ENCODE peak calls at places on chromosomes 7 and 10, in nine cellular contexts. X is BJ, O is tibial artery, F is PC-3, I is fibroblast of lung, J is neural progenitor cell, S is lung, C is retinal pigment epithelial cell, Q is Caco-2. G is an unnamed sample.
A peak's percentile ranks its signal among the peaks of the same experiment; 100 is the strongest.

GRCh38 chr10:47175181-47176080 is 124.6 kb upstream of the GDF10 start:
- DNase-seq in S (no peak), J (peak; percentile 80), C (peak; percentile 8), O (peak; percentile 58), F (no peak), Q (no peak), I (no peak), X (no peak), G (no peak)

GRCh38 chr7:26624431-26624830 is 240.0 kb downstream of the SKAP2 start:
- DNase-seq in X (no peak), Q (no peak), J (no peak), O (no peak), I (no peak), S (no peak), C (no peak), F (no peak), G (no peak)

GRCh38 chr7:97016392-97017196 is 8.0 kb downstream of the DLX5 start:
- DNase-seq in S (no peak), O (no peak), J (peak; percentile 85), Q (peak; percentile 53), C (no peak), X (no peak), I (no peak), F (peak; percentile 30), G (no peak)

GRCh38 chr7:7709263-7709662 is 9.1 kb downstream of the RPA3 start:
- DNase-seq in J (peak; percentile 58), X (no peak), O (no peak), S (no peak), C (no peak), Q (peak; percentile 7), F (no peak), I (no peak), G (no peak)

GRCh38 chr7:20542594-20542993 is 72.9 kb upstream of the ABCB5 start:
- DNase-seq in X (peak; percentile 3), O (no peak), Q (no peak), S (no peak), C (no peak), J (no peak), F (peak; percentile 78), I (peak; percentile 40), G (peak; percentile 18)

GRCh38 chr7:8005279-8005678 is 36.7 kb downstream of the GLCCI1 start:
- DNase-seq in O (no peak), Q (no peak), I (no peak), F (no peak), S (no peak), X (no peak), J (no peak), C (no peak), G (no peak)

GRCh38 chr7:141974831-141975230 is 1.3 kb upstream of the TAS2R38 start:
- DNase-seq in Q (peak; percentile 55), O (no peak), X (no peak), J (peak; percentile 44), F (peak; percentile 52), I (no peak), C (no peak), S (no peak), G (peak; percentile 21)

GRCh38 chr7:138666385-138666784 is 34.8 kb downstream of the SVOPL start:
- DNase-seq in S (no peak), F (no peak), J (no peak), X (no peak), I (peak; percentile 25), O (no peak), C (peak; percentile 58), Q (peak; percentile 34), G (peak; percentile 39)

GRCh38 chr10:49756641-49757040 is 5.5 kb downstream of the OGDHL start:
- DNase-seq in O (no peak), Q (no peak), S (no peak), X (no peak), F (no peak), J (no peak), I (no peak), C (no peak), G (no peak)

GRCh38 chr7:125061776-125062397 is 132.3 kb upstream of the POT1 start:
- DNase-seq in S (no peak), O (no peak), F (peak; percentile 78), C (peak; percentile 69), I (peak; percentile 65), J (peak; percentile 7), Q (no peak), X (no peak), G (peak; percentile 65)
- H3K4me3 ChIP-seq in S (no peak overlapping the region), O (no peak overlapping the region), F (peak overlapping the region; percentile 11), C (no peak overlapping the region), I (no peak overlapping the region), J (no peak overlapping the region), Q (no peak overlapping the region), X (no peak overlapping the region), G (no peak overlapping the region)

GRCh38 chr7:125444864-125445263 is 515.2 kb upstream of the POT1 start:
- DNase-seq in X (no peak), F (peak; percentile 43), O (no peak), Q (no peak), S (no peak), I (no peak), C (no peak), J (no peak), G (no peak)

GRCh38 chr7:125445901-125446300 is 516.3 kb upstream of the POT1 start:
- DNase-seq in J (no peak), S (no peak), X (no peak), I (no peak), F (no peak), O (no peak), Q (no peak), C (no peak), G (no peak)

DNA sequence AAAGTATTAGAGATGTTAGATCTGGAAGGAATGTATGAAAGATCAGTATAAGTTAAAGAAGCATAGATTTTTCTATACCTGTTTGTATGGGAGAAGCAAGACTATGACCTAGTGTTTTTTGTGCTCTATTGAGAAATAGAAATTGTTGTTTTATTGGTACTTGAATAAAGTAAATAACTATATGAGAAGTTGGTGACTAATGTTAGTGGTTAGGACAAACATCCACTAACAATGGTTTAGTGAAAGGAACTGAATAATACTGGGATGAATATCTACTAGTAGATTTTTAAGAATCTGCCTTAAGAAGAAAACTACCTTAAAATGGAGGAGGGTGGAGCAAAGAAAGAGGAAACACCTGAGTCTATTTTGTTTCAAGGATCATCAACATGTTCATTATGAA is 521.1 kb upstream of the POT1 start:
- DNase-seq in F (peak; percentile 63), J (no peak), C (no peak), X (no peak), O (no peak), Q (no peak), I (no peak), S (no peak), G (no peak)
- TF ChIP-seq CTCF in F (no peak), J (no peak), C (no peak), X (no peak), O (no peak), Q (no peak), I (no peak), S (no peak), G (no peak)

DNA sequence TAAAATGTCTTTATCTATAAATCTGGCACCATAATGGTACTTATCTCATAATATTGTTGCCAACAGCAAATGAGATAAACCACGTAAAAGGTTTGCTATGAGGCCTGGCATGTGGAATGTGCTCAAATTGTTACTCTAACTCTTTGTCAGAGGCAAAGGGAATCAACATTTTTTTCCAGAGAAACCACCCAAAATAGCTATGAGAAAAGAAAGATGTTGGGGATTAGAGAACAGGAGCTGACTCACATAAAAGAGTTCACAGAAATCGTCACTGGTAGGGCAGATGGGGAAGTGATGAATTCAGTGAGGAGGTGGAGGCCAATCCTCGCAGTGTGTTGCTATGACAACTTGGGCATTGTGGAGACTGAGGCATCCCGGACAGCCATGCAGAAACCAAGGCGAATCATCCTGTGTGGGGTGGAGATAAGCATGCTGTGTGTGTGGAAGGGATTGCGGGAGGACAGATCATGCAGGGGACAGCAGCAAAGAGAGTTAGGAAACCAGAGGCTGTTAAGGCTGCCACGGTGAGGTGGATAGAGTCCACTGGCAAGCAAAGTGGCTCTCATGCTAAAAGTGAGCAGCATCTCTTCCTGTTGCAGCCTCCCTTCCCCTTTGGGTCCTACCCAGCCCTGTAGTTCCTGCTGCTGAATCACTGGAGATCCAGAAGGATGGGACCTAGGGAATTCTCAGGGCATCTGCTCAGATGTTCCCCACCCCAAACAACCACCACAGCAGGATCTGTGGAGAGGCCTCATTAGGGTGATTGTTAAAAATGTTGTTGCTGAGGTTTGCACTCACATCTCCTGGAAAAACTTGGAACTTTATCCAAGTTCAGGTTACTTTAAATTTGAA is 103.9 kb downstream of the CUBN start:
- DNase-seq in X (peak; percentile 96), Q (no peak), O (no peak), I (peak; percentile 100), J (peak; percentile 50), S (peak; percentile 41), F (peak; percentile 55), C (peak; percentile 87), G (peak; percentile 96)
- H3K4me3 ChIP-seq in X (no peak overlapping the region), Q (no peak overlapping the region), O (no peak overlapping the region), I (no peak overlapping the region), J (no peak overlapping the region), S (no peak overlapping the region), F (no peak overlapping the region), C (peak overlapping the region; percentile 7), G (no peak overlapping the region)

GRCh38 chr7:47473499-47474210 is 108.3 kb downstream of the TNS3 start:
- DNase-seq in C (no peak), X (no peak), J (no peak), O (peak; percentile 60), I (no peak), S (no peak), F (no peak), Q (no peak), G (no peak)

GRCh38 chr7:47472444-47473157 is 109.3 kb downstream of the TNS3 start:
- DNase-seq in S (no peak), J (no peak), C (no peak), Q (no peak), O (peak; percentile 60), F (no peak), I (no peak), X (no peak), G (no peak)

GRCh38 chr7:47474937-47475879 is 106.7 kb downstream of the TNS3 start:
- DNase-seq in O (peak; percentile 95), C (peak; percentile 95), I (peak; percentile 98), F (peak; percentile 96), Q (peak; percentile 84), J (no peak), X (peak; percentile 78), S (peak; percentile 91), G (peak; percentile 97)

GRCh38 chr7:47475880-47476227 is 106.1 kb downstream of the TNS3 start:
- DNase-seq in S (no peak), C (no peak), X (no peak), O (no peak), J (no peak), F (peak; percentile 54), I (no peak), Q (no peak), G (no peak)

DNA sequence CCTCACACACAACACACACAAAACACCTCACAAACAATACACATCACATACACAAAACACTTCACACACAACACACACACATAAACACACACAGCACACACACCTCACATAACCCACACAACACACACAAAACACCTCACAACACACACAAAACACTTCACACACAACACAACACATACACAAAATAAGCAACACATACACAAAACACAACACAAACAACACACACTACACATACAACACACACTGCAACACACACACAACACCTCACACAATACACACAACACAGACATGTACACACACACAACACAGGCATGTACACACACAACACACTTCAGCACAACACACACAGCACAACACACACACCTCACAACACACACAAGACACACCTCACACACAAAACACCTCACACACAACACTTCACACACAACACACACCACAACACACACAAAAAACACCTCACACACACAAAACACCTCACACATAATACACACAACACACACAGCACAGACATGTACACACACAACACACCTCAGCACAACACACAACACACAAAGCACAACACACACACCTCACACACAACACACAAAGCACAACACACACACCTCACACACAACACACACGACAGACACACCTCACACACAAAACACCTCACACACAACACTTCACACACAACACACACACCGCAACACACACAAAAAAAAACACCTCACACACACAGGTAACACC is 107.5 kb downstream of the TNS3 start:
- DNase-seq in J (no peak), O (no peak), Q (no peak), X (no peak), I (peak; percentile 36), C (no peak), F (no peak), S (no peak), G (no peak)
- TF ChIP-seq CTCF in J (no peak), O (no peak), Q (no peak), X (no peak), I (no peak), C (no peak), F (no peak), S (no peak), G (no peak)